ENCODE peak calls at places on chromosomes 11 and 22, in five cellular contexts. X is thyroid gland, T is psoas muscle, B is dorsolateral prefrontal cortex, H is mammary epithelial cell. G is an unnamed sample.

GRCh38 chr11:35515224-35515623 is 10.2 kb downstream of the PAMR1 start:
- DNase-seq in X (no peak), T (no peak), B (no peak), H (peak), G (no peak)

GRCh38 chr11:61924016-61924360 is 6.6 kb upstream of the RAB3IL1 start:
- DNase-seq in X (no peak), T (no peak), B (no peak), H (no peak), G (no peak)

GRCh38 chr11:2217211-2218081 is 45.8 kb upstream of the TH start:
- DNase-seq in X (no peak), T (no peak), B (peak), H (no peak), G (peak)

GRCh38 chr11:61699737-61700160 is 19.6 kb downstream of the DAGLA start:
- DNase-seq in X (peak), T (peak), B (no peak), H (no peak), G (no peak)

GRCh38 chr11:59185412-59185811 is 13.5 kb downstream of the DTX4 start:
- DNase-seq in X (no peak), T (no peak), B (no peak), H (no peak), G (no peak)

GRCh38 chr11:118230088-118230487 is 5.3 kb upstream of the JAML start:
- DNase-seq in X (no peak), T (no peak), B (no peak), H (no peak), G (no peak)

GRCh38 chr11:100928426-100928825 is 201.2 kb downstream of the PGR start:
- DNase-seq in X (no peak), T (no peak), B (no peak), H (no peak), G (no peak)

GRCh38 chr22:33896801-33897620 is 23.3 kb downstream of the LARGE1 start:
- DNase-seq in X (no peak), T (no peak), B (no peak), H (no peak), G (no peak)

GRCh38 chr11:615453-616319 is at the start of gene IRF7:
- DNase-seq in X (peak), T (peak), B (peak), H (peak), G (peak)

GRCh38 chr11:617248-617911 is 1.6 kb upstream of the IRF7 start:
- DNase-seq in X (no peak), T (no peak), B (no peak), H (no peak), G (no peak)

GRCh38 chr11:614583-615452 is 932 bp downstream of the IRF7 start:
- DNase-seq in X (peak), T (peak), B (no peak), H (peak), G (no peak)

GRCh38 chr11:617912-618682 is 2.3 kb upstream of the IRF7 start:
- DNase-seq in X (no peak), T (no peak), B (no peak), H (no peak), G (no peak)

GRCh38 chr11:616320-617220 is 820 bp upstream of the IRF7 start:
- DNase-seq in X (no peak), T (no peak), B (no peak), H (no peak), G (peak)
- H3K4me3 ChIP-seq in X (no peak), T (peak), B (peak), H (no peak), G (peak)

GRCh38 chr11:93738647-93739081 is 2.6 kb downstream of the TAF1D start:
- DNase-seq in X (no peak), T (no peak), B (no peak), H (peak), G (no peak)
- H3K27ac ChIP-seq in X (no peak), T (no peak), B (no peak), H (peak), G (no peak)

GRCh38 chr11:17548444-17548843 is 1.4 kb downstream of the OTOG start:
- DNase-seq in X (no peak), T (no peak), B (no peak), H (no peak), G (no peak)
- TF ChIP-seq CTCF in X (no peak), T (no peak), B (no peak), H (peak), G (no peak)

GRCh38 chr11:27470166-27470565 is 2.4 kb downstream of the LGR4 start:
- DNase-seq in X (no peak), T (no peak), B (no peak), H (no peak), G (no peak)

GRCh38 chr11:27468643-27469332 is 3.8 kb downstream of the LGR4 start:
- DNase-seq in X (no peak), T (no peak), B (no peak), H (peak), G (no peak)

GRCh38 chr11:27468209-27468608 is 4.4 kb downstream of the LGR4 start:
- DNase-seq in X (no peak), T (no peak), B (no peak), H (peak), G (no peak)

GRCh38 chr11:27471067-27471587 is 1.5 kb downstream of the LGR4 start:
- DNase-seq in X (peak), T (no peak), B (no peak), H (peak), G (no peak)

DNA sequence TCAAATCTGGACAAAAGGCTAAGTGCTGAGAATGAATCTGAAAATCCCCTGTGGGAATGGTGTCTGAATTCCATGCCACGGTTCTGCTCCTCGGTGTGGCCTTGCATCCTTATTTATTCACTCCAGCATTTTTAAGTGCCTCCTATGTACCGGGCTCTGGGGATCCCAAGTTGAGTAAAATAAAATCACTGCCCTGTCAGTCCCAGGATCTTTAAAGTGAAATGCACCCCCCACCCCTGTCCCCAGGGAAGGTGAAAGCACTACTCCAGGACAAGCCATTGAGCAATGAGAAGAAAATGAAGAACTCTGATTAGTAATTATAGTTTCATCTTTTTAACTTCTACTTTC is 3.3 kb downstream of the LGR4 start:
- DNase-seq in X (no peak), T (no peak), B (no peak), H (no peak), G (no peak)
- H3K4me3 ChIP-seq in X (no peak), T (peak), B (no peak), H (peak), G (no peak)

GRCh38 chr11:10314199-10315072 is 9.6 kb downstream of the ADM start:
- DNase-seq in X (peak), T (no peak), B (no peak), H (peak), G (no peak)
- H3K27ac ChIP-seq in X (no peak), T (no peak), B (no peak), H (no peak), G (no peak)

DNA sequence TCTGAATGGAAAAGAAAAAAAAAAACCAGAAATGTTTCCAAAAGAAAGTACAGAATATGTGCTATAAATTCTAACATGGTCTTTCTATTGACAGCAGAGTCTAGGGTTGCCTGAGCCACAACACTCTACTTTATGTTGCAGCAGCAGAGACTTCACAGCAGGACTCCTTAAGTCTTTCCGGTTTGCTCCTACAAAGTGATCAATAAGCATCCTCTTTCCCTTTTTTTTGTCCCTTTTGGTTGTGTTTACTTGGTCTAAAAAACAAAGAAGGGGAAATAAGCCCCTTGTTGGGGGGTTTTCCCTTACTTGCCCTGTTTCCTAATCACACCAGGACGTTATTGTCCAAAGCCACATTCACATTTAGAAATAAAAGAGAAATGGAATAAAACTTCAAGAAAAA is 163.1 kb upstream of the MPPED2 start:
- DNase-seq in X (no peak), T (no peak), B (no peak), H (no peak), G (no peak)
- TF ChIP-seq CTCF in X (no peak), T (no peak), B (no peak), H (no peak), G (no peak)

DNA sequence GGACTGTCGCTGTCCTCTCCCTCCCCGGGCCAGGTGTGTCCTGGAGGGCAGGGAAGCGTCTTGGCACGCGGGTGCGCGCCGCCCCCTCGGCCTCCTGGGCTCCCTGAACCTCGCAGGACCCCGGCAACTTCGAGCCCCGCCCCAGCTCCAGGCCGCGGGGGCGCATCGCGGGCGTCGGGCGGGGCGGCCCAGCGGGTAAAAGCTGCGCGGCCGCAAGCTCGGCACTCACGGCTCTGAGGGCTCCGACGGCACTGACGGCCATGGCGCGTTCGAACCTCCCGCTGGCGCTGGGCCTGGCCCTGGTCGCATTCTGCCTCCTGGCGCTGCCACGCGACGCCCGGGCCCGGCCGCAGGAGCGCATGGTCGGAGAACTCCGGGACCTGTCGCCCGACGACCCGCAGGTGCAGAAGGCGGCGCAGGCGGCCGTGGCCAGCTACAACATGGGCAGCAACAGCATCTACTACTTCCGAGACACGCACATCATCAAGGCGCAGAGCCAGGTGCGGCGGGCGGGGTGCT is at the start of gene CST6:
- DNase-seq in X (peak), T (no peak), B (no peak), H (no peak), G (no peak)
- H3K4me3 ChIP-seq in X (no peak), T (peak), B (no peak), H (no peak), G (peak)

GRCh38 chr22:36770946-36771340 is 5.0 kb downstream of the IFT27 start:
- DNase-seq in X (no peak), T (no peak), B (no peak), H (no peak), G (peak)
- H3K27ac ChIP-seq in X (no peak), T (no peak), B (no peak), H (no peak), G (no peak)

GRCh38 chr11:44484211-44484610 is 81.3 kb upstream of the CD82 start:
- DNase-seq in X (peak), T (no peak), B (no peak), H (peak), G (no peak)
- TF ChIP-seq CTCF in X (no peak), T (peak), B (no peak), H (peak), G (no peak)